ENCODE peak calls at places on chromosomes 6 and 20, in ten cellular contexts. Z is fibroblast of pulmonary artery, R is GM23338, M is mucosa of descending colon, L is uterus, U is hepatocyte, F is suprapubic skin, W is mesothelial cell of epicardium, A is H9, C is foreskin fibroblast. I is an unnamed sample.

GRCh38 chr6:63904844-63905243 is 269.2 kb downstream of the PHF3 start:
- DNase-seq in L (no peak), F (no peak), W (no peak), U (peak; percentile 62), Z (peak; percentile 96), R (no peak), A (no peak), C (peak; percentile 66), M (no peak), I (no peak)

GRCh38 chr6:17015551-17016381 is 86.1 kb upstream of the STMND1 start:
- DNase-seq in U (peak; percentile 31), F (peak; percentile 84), M (peak; percentile 52), R (peak; percentile 67), C (peak; percentile 23), Z (peak; percentile 39), W (no peak), A (peak; percentile 39), L (peak; percentile 27), I (no peak)

GRCh38 chr6:126300735-126301134 is 39.2 kb upstream of the CENPW start:
- DNase-seq in R (no peak), Z (no peak), U (no peak), L (no peak), C (peak; percentile 6), F (no peak), W (no peak), M (no peak), A (no peak), I (no peak)

GRCh38 chr20:330233-331149 is 5.1 kb downstream of the SOX12 start:
- DNase-seq in L (peak; percentile 52), M (no peak), A (peak; percentile 72), C (peak; percentile 93), Z (peak; percentile 75), R (peak; percentile 91), W (peak; percentile 49), F (no peak), U (peak; percentile 83), I (no peak)

GRCh38 chr6:1629316-1629715 is 19.6 kb downstream of the FOXC1 start:
- DNase-seq in C (no peak), Z (no peak), R (no peak), L (no peak), F (no peak), U (no peak), M (no peak), A (no peak), W (no peak), I (no peak)

GRCh38 chr20:2750343-2751251 is 49.8 kb downstream of the CPXM1 start:
- DNase-seq in M (peak; percentile 60), U (peak; percentile 71), L (peak; percentile 60), C (peak; percentile 70), W (no peak), F (peak; percentile 87), A (peak; percentile 71), R (peak; percentile 91), Z (peak; percentile 57), I (no peak)

GRCh38 chr6:143964667-143965066 is 43.4 kb downstream of the PLAGL1 start:
- DNase-seq in F (no peak), L (no peak), M (no peak), W (no peak), A (no peak), Z (peak; percentile 48), C (peak; percentile 14), U (peak; percentile 57), R (peak; percentile 75), I (no peak)

GRCh38 chr6:83092756-83093399 is 25.4 kb downstream of the DOP1A start:
- DNase-seq in A (no peak), R (no peak), Z (peak; percentile 42), F (no peak), W (no peak), M (no peak), C (peak; percentile 14), U (no peak), L (no peak), I (no peak)

DNA sequence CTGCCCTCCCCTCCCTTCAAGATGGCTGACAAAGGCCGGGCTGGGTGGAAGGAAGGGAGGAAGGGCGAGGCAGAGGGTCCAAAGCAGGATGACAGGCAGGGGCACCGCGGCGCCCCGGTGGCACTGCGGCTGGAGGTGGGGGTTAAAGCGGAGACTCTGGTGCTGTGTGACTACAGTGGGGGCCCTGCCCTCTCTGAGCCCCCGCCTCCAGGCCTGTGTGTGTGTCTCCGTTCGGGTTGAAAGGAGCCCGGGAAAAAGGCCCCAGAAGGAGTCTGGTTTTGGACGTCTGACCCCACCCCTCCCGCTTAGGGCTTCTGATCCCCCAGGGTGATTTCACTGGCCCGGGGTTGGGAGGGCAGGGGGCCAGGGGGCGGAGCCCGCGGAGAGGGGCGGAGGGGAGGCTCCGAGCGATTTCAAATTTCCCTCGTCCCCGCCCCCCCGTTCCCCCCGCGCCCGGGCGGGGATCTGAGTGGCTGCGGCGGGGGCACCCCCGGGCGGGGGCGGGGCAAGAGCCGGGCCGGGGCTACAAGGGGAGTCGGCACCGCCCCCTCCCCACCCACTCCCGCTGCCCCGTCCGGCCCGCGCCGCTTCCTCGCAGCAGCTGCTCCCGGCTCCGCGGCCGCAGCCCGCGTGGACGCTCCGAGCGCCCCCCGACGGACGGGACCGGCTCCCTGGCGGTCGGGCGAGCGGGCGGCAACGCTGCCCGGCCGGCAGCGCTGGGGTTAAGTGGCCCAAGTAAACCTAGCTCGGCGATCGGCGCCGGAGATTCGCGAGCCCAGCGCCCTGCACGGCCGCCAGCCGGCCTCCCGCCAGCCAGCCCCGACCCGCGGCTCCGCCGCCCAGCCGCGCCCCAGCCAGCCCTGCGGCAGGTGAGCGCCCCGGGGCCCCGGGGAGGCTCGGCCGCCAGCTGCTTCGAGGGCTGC is at the start of gene DNMT3B:
- DNase-seq in R (peak; percentile 99), F (no peak), W (peak; percentile 81), L (peak; percentile 78), C (peak; percentile 94), U (peak; percentile 91), Z (peak; percentile 71), M (peak; percentile 83), A (peak; percentile 97), I (peak; percentile 92)
- TF ChIP-seq CTCF in R (no peak), F (peak; percentile 22), W (no peak), L (peak; percentile 31), C (no peak), U (peak; percentile 27), Z (no peak), M (no peak), A (peak; percentile 26), I (no peak)

GRCh38 chr20:10978019-10978702 is 304.4 kb upstream of the JAG1 start:
- DNase-seq in R (no peak), W (no peak), Z (no peak), C (no peak), A (no peak), U (no peak), M (no peak), F (no peak), L (no peak), I (no peak)

GRCh38 chr20:10971096-10971495 is 297.3 kb upstream of the JAG1 start:
- DNase-seq in A (no peak), Z (no peak), W (no peak), C (no peak), U (no peak), M (no peak), L (no peak), R (no peak), F (no peak), I (no peak)

GRCh38 chr20:10970109-10970508 is 296.3 kb upstream of the JAG1 start:
- DNase-seq in U (no peak), L (no peak), A (no peak), W (no peak), C (peak; percentile 41), Z (peak; percentile 39), F (no peak), R (no peak), M (no peak), I (no peak)

GRCh38 chr20:10972219-10972860 is 298.5 kb upstream of the JAG1 start:
- DNase-seq in Z (no peak), U (no peak), R (no peak), A (no peak), F (no peak), L (no peak), C (no peak), M (no peak), W (no peak), I (no peak)
- TF ChIP-seq CTCF in Z (peak; percentile 3), U (no peak), R (no peak), A (peak; percentile 19), F (no peak), L (no peak), C (no peak), M (no peak), W (no peak), I (no peak)

GRCh38 chr6:74871757-74872156 is 334.1 kb downstream of the COL12A1 start:
- DNase-seq in W (no peak), M (no peak), C (peak; percentile 79), A (no peak), R (no peak), F (no peak), Z (peak; percentile 89), L (no peak), U (no peak), I (no peak)

GRCh38 chr6:74873911-74874310 is 331.9 kb downstream of the COL12A1 start:
- DNase-seq in R (no peak), M (no peak), F (no peak), Z (no peak), U (peak; percentile 17), W (no peak), A (no peak), L (no peak), C (no peak), I (no peak)

GRCh38 chr6:74867286-74867685 is 338.6 kb downstream of the COL12A1 start:
- DNase-seq in L (no peak), M (no peak), W (no peak), Z (no peak), F (no peak), A (no peak), U (no peak), C (no peak), R (no peak), I (no peak)

GRCh38 chr6:74872754-74873446 is 333.0 kb downstream of the COL12A1 start:
- DNase-seq in R (no peak), L (no peak), A (no peak), W (no peak), F (no peak), Z (no peak), C (no peak), U (no peak), M (no peak), I (no peak)

DNA sequence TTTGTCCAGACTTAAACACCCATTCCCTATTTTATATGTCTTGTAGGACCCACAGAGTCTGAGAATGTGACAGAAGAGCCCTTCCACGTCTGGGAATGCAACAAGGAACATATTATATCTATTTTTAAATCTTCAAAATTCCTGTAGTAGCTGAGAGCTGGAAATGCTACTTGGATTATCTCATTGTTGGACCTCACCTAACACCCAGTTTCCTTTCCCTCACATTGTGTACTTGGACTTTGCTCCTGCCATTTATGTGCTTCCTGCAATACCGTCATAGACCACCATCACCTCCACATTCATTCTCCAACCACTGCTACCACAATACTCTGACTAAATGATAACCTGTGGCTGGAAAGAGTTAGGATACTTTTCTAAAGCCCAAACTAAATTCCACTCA is 335.4 kb downstream of the COL12A1 start:
- DNase-seq in R (peak; percentile 57), C (no peak), A (no peak), U (peak; percentile 57), Z (no peak), M (no peak), F (no peak), W (no peak), L (no peak), I (no peak)
- TF ChIP-seq CTCF in R (peak; percentile 37), C (no peak), A (peak; percentile 39), U (peak; percentile 11), Z (no peak), M (peak; percentile 12), F (no peak), W (no peak), L (no peak), I (no peak)

GRCh38 chr6:4775591-4776492 is at the start of gene CDYL:
- DNase-seq in Z (peak; percentile 91), L (peak; percentile 89), M (peak; percentile 95), R (peak; percentile 82), W (peak; percentile 92), C (peak; percentile 95), U (peak; percentile 97), A (peak; percentile 87), F (peak; percentile 89), I (peak; percentile 42)
- TF ChIP-seq CTCF in Z (no peak), L (peak; percentile 38), M (peak; percentile 19), R (no peak), W (no peak), C (no peak), U (peak; percentile 37), A (peak; percentile 49), F (peak; percentile 50), I (no peak)

I was measured in D721Med.